ENCODE peak calls at places on chromosomes 13 and 19, in five cellular contexts. N is Peyer's patch, C is keratinocyte, Y is neural crest cell, X is B cell. S is an unnamed sample.

GRCh38 chr19:1102407-1103106 is 1.2 kb upstream of the GPX4 start:
- DNase-seq in N (peak; percentile 87), C (peak; percentile 96), Y (no peak), X (no peak), S (no peak)

GRCh38 chr13:43023244-43023931 is at the start of gene DNAJC15:
- DNase-seq in N (peak; percentile 93), C (no peak), Y (peak; percentile 71), X (peak; percentile 69), S (peak; percentile 84)

GRCh38 chr19:15562861-15563260 is 52.2 kb upstream of the CYP4F8 start:
- DNase-seq in N (no peak), C (no peak), Y (no peak), X (no peak), S (no peak)

GRCh38 chr19:34633806-34634205 is 43.2 kb downstream of the SCGB2B2 start:
- DNase-seq in N (no peak), C (no peak), Y (no peak), X (no peak), S (no peak)

GRCh38 chr13:24145231-24145630 is 15.3 kb upstream of the SPATA13 start:
- DNase-seq in N (no peak), C (no peak), Y (no peak), X (no peak), S (no peak)

GRCh38 chr19:39270091-39270871 is 2.1 kb downstream of the IFNL2 start:
- DNase-seq in N (peak; percentile 30), C (no peak), Y (no peak), X (no peak), S (no peak)

GRCh38 chr19:9531933-9532332 is 6.5 kb downstream of the ZNF426 start:
- DNase-seq in N (no peak), C (peak; percentile 25), Y (no peak), X (no peak), S (no peak)

GRCh38 chr19:4063369-4064072 is 3.2 kb downstream of the ZBTB7A start:
- DNase-seq in N (peak; percentile 63), C (no peak), Y (no peak), X (peak; percentile 47), S (no peak)

GRCh38 chr13:65530688-65531087 is 1699.4 kb downstream of the PCDH9 start:
- DNase-seq in N (no peak), C (no peak), Y (no peak), X (no peak), S (no peak)

GRCh38 chr19:34506026-34506370 is 24.4 kb downstream of the WTIP start:
- DNase-seq in N (no peak), C (no peak), Y (no peak), X (no peak), S (peak; percentile 12)

GRCh38 chr13:94232956-94233355 is 246.5 kb downstream of the DCT start:
- DNase-seq in N (no peak), C (no peak), Y (no peak), X (no peak), S (no peak)

GRCh38 chr19:45522010-45522941 is 15.0 kb downstream of the VASP start:
- DNase-seq in N (no peak), C (no peak), Y (no peak), X (no peak), S (no peak)

GRCh38 chr13:37966266-37966665 is 96.7 kb upstream of the TRPC4 start:
- DNase-seq in N (no peak), C (no peak), Y (no peak), X (no peak), S (no peak)

GRCh38 chr13:37959284-37959683 is 89.7 kb upstream of the TRPC4 start:
- DNase-seq in N (no peak), C (no peak), Y (no peak), X (no peak), S (no peak)

GRCh38 chr13:37956536-37956935 is 87.0 kb upstream of the TRPC4 start:
- DNase-seq in N (no peak), C (peak; percentile 73), Y (no peak), X (no peak), S (no peak)

GRCh38 chr13:37960427-37960826 is 90.9 kb upstream of the TRPC4 start:
- DNase-seq in N (no peak), C (no peak), Y (no peak), X (no peak), S (no peak)
- TF ChIP-seq CTCF in N (no peak), C (no peak), Y (peak; percentile 55), X (no peak), S (no peak)

GRCh38 chr19:2337329-2337707 is 8.8 kb downstream of the SPPL2B start:
- DNase-seq in N (no peak), C (no peak), Y (peak; percentile 69), X (no peak), S (no peak)
- TF ChIP-seq CTCF in N (no peak), C (no peak), Y (peak; percentile 58), X (no peak), S (no peak)

GRCh38 chr13:45101327-45102018 is 18.8 kb upstream of the GTF2F2 start:
- DNase-seq in N (no peak), C (no peak), Y (no peak), X (no peak), S (no peak)
- TF ChIP-seq CTCF in N (no peak), C (no peak), Y (no peak), X (no peak), S (no peak)

GRCh38 chr13:44978328-44978727 is 10.9 kb downstream of the NUFIP1 start:
- DNase-seq in N (no peak), C (no peak), Y (no peak), X (no peak), S (no peak)
- TF ChIP-seq CTCF in N (no peak), C (no peak), Y (peak; percentile 42), X (no peak), S (no peak)

GRCh38 chr19:11453468-11454341 is 18.3 kb downstream of the PRKCSH start:
- DNase-seq in N (no peak), C (no peak), Y (no peak), X (peak; percentile 85), S (peak; percentile 74)
- TF ChIP-seq CTCF in N (no peak), C (peak; percentile 17), Y (peak; percentile 52), X (peak; percentile 65), S (no peak)

GRCh38 chr13:40992678-40993077 is 26.4 kb downstream of the ELF1 start:
- DNase-seq in N (no peak), C (no peak), Y (no peak), X (no peak), S (no peak)
- TF ChIP-seq CTCF in N (no peak), C (no peak), Y (no peak), X (peak; percentile 16), S (peak; percentile 17)

DNA sequence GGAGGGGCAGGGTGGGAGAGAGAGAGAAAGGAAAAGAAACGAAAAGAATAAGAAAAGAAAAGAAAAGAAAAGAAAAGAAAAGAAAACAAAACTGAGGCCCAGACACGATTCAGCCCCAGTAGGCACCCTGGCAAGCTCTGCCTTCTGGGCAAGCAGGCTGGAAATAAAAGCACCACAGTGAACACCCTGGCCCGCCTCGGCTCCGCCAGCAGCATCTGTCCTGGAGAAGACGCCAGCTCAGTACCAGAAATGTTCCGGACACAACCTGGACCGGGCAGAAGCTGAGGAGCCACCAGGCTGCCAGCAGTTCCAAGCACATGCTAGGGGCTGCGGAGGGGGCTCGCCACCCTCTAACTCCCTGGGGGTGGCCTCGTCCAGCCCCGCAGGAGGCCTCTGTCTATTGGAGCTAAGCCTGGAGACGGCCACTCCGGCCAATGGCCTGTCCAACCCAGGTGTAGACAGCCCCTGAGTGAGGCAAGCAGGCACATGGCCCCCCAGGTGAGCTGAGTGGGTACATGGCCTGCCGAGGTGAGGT is 11.4 kb upstream of the CPAMD8 start:
- DNase-seq in N (no peak), C (no peak), Y (no peak), X (no peak), S (no peak)
- TF ChIP-seq CTCF in N (no peak), C (no peak), Y (no peak), X (no peak), S (no peak)

GRCh38 chr19:41402010-41402409 is 4.4 kb downstream of the BCKDHA start:
- DNase-seq in N (no peak), C (no peak), Y (no peak), X (no peak), S (no peak)
- TF ChIP-seq CTCF in N (no peak), C (no peak), Y (no peak), X (no peak), S (no peak)